ENCODE peak calls at places on chromosomes 12 and 14, in four cellular contexts. Q is tibial artery, D is upper lobe of right lung, V is WERI-Rb-1. Y is an unnamed sample.

GRCh38 chr14:54354968-54355641 is 41.7 kb upstream of the CDKN3 start:
- DNase-seq in Q (no peak), D (no peak), V (no peak), Y (no peak)

GRCh38 chr12:113359133-113359938 is 949 bp downstream of the PLBD2 start:
- DNase-seq in Q (peak; percentile 60), D (no peak), V (no peak), Y (peak; percentile 80)

GRCh38 chr12:6667559-6668210 is 4.8 kb upstream of the ING4 start:
- DNase-seq in Q (no peak), D (no peak), V (peak; percentile 59), Y (no peak)

GRCh38 chr12:96153131-96153724 is 40.9 kb upstream of the ELK3 start:
- DNase-seq in Q (no peak), D (no peak), V (no peak), Y (no peak)

GRCh38 chr14:93993382-93993781 is 3.7 kb upstream of the CCDC197 start:
- DNase-seq in Q (no peak), D (no peak), V (no peak), Y (no peak)

GRCh38 chr12:51188359-51189051 is 15.6 kb upstream of the TFCP2 start:
- DNase-seq in Q (no peak), D (no peak), V (no peak), Y (no peak)

GRCh38 chr12:52494100-52494499 is 1.0 kb upstream of the KRT6A start:
- DNase-seq in Q (no peak), D (no peak), V (no peak), Y (no peak)

GRCh38 chr12:45183263-45183662 is 32.6 kb upstream of the ANO6 start:
- DNase-seq in Q (no peak), D (no peak), V (no peak), Y (no peak)

GRCh38 chr14:26528415-26529182 is 69.2 kb downstream of the NOVA1 start:
- DNase-seq in Q (peak; percentile 66), D (no peak), V (no peak), Y (no peak)

GRCh38 chr14:50813544-50813863 is 17.5 kb downstream of the NIN start:
- DNase-seq in Q (no peak), D (no peak), V (no peak), Y (no peak)

GRCh38 chr14:96071561-96071960 is 32.4 kb downstream of the C14orf132 start:
- DNase-seq in Q (peak; percentile 6), D (no peak), V (no peak), Y (peak; percentile 49)

GRCh38 chr14:105324871-105325270 is 10.3 kb downstream of the PACS2 start:
- DNase-seq in Q (no peak), D (no peak), V (no peak), Y (no peak)

GRCh38 chr12:49942512-49942893 is 8.0 kb upstream of the AQP2 start:
- DNase-seq in Q (no peak), D (no peak), V (no peak), Y (peak; percentile 43)

GRCh38 chr12:121577443-121578180 is 3.2 kb downstream of the KDM2B start:
- DNase-seq in Q (no peak), D (no peak), V (no peak), Y (no peak)
- H3K4me3 ChIP-seq in Q (peak overlapping the region; percentile 76), D (no peak overlapping the region), V (no peak overlapping the region), Y (peak overlapping the region; percentile 87)

GRCh38 chr14:61388976-61389576 is 67.7 kb downstream of the PRKCH start:
- DNase-seq in Q (no peak), D (no peak), V (no peak), Y (no peak)

GRCh38 chr14:61388173-61388975 is 67.0 kb downstream of the PRKCH start:
- DNase-seq in Q (no peak), D (no peak), V (no peak), Y (no peak)

GRCh38 chr14:61387076-61387475 is 65.7 kb downstream of the PRKCH start:
- DNase-seq in Q (no peak), D (no peak), V (no peak), Y (no peak)

GRCh38 chr14:61385002-61385685 is 63.8 kb downstream of the PRKCH start:
- DNase-seq in Q (no peak), D (no peak), V (no peak), Y (no peak)

GRCh38 chr14:61386173-61386772 is 64.9 kb downstream of the PRKCH start:
- DNase-seq in Q (no peak), D (no peak), V (no peak), Y (no peak)
- H3K27ac ChIP-seq in Q (no peak overlapping the region), D (no peak overlapping the region), V (no peak overlapping the region), Y (no peak overlapping the region)

DNA sequence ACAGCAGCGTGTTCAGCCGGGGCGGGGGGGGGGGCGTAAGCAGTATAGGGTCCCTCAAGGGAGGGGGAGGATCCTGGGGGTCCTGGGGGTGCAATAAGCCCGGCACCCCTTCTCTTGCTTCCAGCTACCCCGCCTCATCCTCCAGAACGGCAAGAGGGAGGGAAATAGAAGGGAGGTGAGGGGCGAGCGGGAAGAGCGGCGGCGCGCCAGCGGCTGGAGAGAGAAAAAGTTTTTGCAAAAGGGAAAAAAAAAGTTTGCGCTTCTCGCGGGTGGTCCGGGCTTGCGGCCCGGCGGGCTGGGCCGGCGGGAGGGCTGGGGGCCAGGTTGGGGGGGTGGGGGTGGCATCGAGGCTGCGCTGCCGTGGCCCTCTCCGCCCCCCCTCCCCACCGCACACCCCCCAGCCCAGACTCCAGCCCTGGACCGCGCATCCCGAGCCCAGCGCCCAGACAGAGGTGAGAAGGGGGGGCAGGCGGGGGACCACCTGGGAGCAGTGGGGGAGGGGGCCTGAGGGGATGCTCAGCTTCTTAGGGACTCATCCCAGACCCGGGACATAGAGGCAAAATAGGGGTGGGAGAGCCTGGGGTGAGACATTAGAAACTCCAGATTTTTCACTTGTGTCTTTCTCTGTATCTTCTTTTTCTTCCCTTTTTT is at the start of gene GLI1:
- DNase-seq in Q (no peak), D (no peak), V (no peak), Y (no peak)
- TF ChIP-seq CTCF in Q (no peak), D (no peak), V (no peak), Y (no peak)

DNA sequence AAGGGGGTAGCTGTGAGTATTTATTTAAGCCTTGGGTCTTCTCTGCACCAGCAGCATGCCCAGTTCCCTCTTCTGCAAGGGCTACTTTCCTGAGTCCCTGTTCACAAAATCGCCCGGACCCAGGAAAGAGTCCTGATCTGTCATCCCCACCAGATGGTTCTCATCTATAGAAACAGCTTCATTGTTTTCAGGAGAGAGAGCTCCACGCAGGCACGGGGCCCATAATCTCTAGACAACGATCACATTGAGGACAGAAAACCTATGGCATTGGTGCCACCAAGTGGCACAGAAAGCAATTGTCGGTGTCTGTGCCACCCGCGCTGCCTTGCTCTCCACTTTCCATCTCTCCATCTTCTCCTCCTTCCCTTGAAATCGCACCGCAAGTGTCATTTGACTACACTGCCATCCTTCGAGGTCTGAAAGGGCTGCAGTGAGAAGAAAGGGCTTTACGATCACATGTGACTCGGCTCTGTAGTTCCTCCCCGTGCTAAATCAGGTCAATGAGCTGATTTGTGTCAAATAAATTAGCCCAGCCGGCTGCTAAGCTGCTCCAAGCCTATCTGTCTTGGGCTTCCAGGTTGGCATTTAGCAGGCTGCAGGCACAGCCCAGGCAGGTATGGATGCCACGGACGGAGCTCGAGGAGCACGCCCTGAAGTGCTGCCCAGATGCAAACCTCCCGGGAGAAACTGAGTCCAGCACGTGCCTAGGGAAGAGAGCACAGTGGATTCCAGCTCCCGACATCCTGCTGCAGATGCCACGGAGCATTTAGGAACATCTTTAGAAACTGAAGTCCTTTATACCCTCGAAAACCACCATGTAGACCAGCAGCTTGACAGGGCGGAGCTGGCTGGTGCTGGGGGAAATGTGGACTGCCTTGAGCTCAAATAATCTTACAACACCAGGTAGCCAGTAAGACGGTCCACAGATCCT is 28.8 kb downstream of the SPRING1 start:
- DNase-seq in Q (peak; percentile 40), D (no peak), V (peak; percentile 80), Y (no peak)
- H3K4me3 ChIP-seq in Q (no peak overlapping the region), D (no peak overlapping the region), V (peak overlapping the region; percentile 17), Y (peak overlapping the region; percentile 40)

GRCh38 chr12:47023311-47023710 is 56.1 kb upstream of the PCED1B start:
- DNase-seq in Q (no peak), D (no peak), V (no peak), Y (no peak)
- H3K27ac ChIP-seq in Q (no peak overlapping the region), D (no peak overlapping the region), V (no peak overlapping the region), Y (no peak overlapping the region)

DNA sequence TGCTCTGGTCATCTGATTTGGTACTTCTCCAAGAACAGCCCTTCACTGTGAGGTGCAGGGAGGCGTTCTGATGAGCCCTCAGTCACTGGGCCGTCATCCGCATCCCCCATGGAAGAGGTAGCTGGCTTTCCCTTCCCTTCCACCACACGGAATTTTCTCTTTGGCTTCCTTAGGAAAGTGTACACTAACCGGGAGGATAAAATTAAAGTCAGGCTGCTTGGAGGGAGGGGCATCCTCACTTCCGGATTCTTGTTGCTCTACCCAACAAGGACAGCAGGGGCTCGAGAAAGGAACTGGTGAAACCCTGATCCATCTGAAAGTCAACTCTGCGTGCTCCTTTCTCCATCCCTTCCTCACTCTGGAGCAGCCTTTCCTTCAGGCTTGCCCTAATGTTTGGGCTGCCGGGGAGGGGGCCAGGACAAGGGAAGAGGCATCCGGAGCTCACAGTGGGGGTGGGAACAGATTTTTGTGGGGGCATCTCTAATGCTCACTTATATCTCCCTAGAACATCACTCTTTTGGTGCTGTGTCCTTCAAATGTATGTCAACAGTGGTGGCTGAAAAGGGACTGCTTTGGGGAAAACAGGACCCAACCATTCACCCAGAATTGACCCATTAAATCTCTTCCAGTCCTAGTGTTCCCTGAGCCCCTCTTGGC is 101.4 kb upstream of the FKBP4 start:
- DNase-seq in Q (no peak), D (no peak), V (no peak), Y (no peak)
- TF ChIP-seq CTCF in Q (peak; percentile 4), D (no peak), V (no peak), Y (no peak)

Y was measured in coronary artery.